ENCODE peak calls at places on chromosomes 2 and 18, in four cellular contexts. R is brain microvascular endothelial cell, V is substantia nigra, D is Karpas-422. Y is an unnamed sample.

GRCh38 chr2:151543898-151544297 is 134.2 kb downstream of the RIF1 start:
- DNase-seq in R (no peak), V (no peak), D (no peak), Y (no peak)

GRCh38 chr2:49490710-49491109 is 336.4 kb upstream of the FSHR start:
- DNase-seq in R (no peak), V (no peak), D (peak; percentile 77), Y (no peak)

GRCh38 chr2:172430671-172431070 is 3.3 kb downstream of the ITGA6 start:
- DNase-seq in R (no peak), V (no peak), D (no peak), Y (no peak)

GRCh38 chr2:23478087-23478932 is 93.3 kb downstream of the KLHL29 start:
- DNase-seq in R (no peak), V (no peak), D (no peak), Y (no peak)

GRCh38 chr2:939936-940620 is 10.6 kb upstream of the SNTG2 start:
- DNase-seq in R (peak; percentile 84), V (no peak), D (no peak), Y (no peak)

GRCh38 chr18:36298113-36298701 is 694 bp downstream of the FHOD3 start:
- DNase-seq in R (no peak), V (no peak), D (no peak), Y (no peak)

GRCh38 chr2:62991605-62992004 is 59.0 kb upstream of the OTX1 start:
- DNase-seq in R (no peak), V (no peak), D (no peak), Y (no peak)

GRCh38 chr2:230748087-230748486 is 35.4 kb downstream of the CAB39 start:
- DNase-seq in R (no peak), V (no peak), D (no peak), Y (no peak)

GRCh38 chr18:7317804-7318231 is 86.9 kb downstream of the LRRC30 start:
- DNase-seq in R (no peak), V (no peak), D (no peak), Y (no peak)

GRCh38 chr2:224892574-224893204 is 149.6 kb downstream of the DOCK10 start:
- DNase-seq in R (no peak), V (no peak), D (peak; percentile 25), Y (no peak)

GRCh38 chr2:19114754-19115231 is 243.6 kb downstream of the OSR1 start:
- DNase-seq in R (peak; percentile 60), V (peak; percentile 2), D (no peak), Y (no peak)

GRCh38 chr2:148096012-148096411 is 75.1 kb downstream of the MBD5 start:
- DNase-seq in R (no peak), V (no peak), D (no peak), Y (no peak)

GRCh38 chr2:23380562-23381065 is 4.4 kb upstream of the KLHL29 start:
- DNase-seq in R (no peak), V (no peak), D (no peak), Y (no peak)

GRCh38 chr2:70371753-70372152 is 69.9 kb upstream of the FAM136A start:
- DNase-seq in R (peak; percentile 34), V (no peak), D (no peak), Y (no peak)

GRCh38 chr2:180675170-180675569 is 305.2 kb upstream of the UBE2E3 start:
- DNase-seq in R (no peak), V (no peak), D (no peak), Y (no peak)

GRCh38 chr18:34773961-34774754 is 64.1 kb downstream of the DTNA start:
- DNase-seq in R (peak; percentile 29), V (peak; percentile 66), D (no peak), Y (no peak)

GRCh38 chr2:136118819-136119716 is 1.1 kb upstream of the CXCR4 start:
- DNase-seq in R (no peak), V (peak; percentile 36), D (no peak), Y (peak; percentile 57)

GRCh38 chr2:138277062-138277461 is 224.5 kb upstream of the SPOPL start:
- DNase-seq in R (no peak), V (no peak), D (no peak), Y (no peak)

GRCh38 chr18:22168360-22168921 is 948 bp upstream of the GATA6 start:
- DNase-seq in R (no peak), V (no peak), D (no peak), Y (no peak)

GRCh38 chr2:134771313-134771801 is 52.6 kb upstream of the TMEM163 start:
- DNase-seq in R (no peak), V (no peak), D (no peak), Y (no peak)

GRCh38 chr2:159904565-159905281 is 106.7 kb upstream of the CD302 start:
- DNase-seq in R (no peak), V (peak; percentile 66), D (no peak), Y (peak; percentile 32)

GRCh38 chr2:180033993-180034894 is 27.1 kb upstream of the CWC22 start:
- DNase-seq in R (peak; percentile 74), V (no peak), D (no peak), Y (no peak)

GRCh38 chr2:206275274-206276160 is 1.1 kb downstream of the ZDBF2 start:
- DNase-seq in R (peak; percentile 43), V (no peak), D (no peak), Y (no peak)

GRCh38 chr2:135662088-135662487 is 79.6 kb upstream of the UBXN4 start:
- DNase-seq in R (peak; percentile 79), V (no peak), D (no peak), Y (no peak)

DNA sequence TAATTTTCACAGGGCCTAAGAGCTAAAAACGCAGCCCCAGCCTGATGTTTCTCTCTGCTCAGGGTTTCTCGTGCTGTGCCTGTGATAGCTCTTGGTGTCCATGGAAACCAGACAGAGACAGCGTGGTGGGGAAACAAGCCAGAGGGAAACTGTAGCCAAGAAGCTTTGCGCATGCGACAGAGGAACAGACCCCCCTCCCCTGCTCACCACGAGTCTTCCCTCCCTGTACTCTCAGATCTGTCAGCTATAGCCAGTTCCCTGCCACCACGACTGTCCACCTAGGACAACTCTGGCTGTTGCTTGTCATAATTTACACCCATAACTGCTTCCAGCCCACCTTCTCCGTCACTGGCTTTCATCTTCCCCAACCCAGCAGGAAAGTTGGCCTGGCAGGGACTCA is 13.2 kb upstream of the DNAJC27 start:
- DNase-seq in R (peak; percentile 15), V (peak; percentile 77), D (no peak), Y (no peak)
- H3K27ac ChIP-seq in R (no peak overlapping the region), V (peak overlapping the region; percentile 54), D (no peak overlapping the region), Y (peak overlapping the region; percentile 7)

GRCh38 chr2:227153307-227153706 is 10.7 kb downstream of the COL4A4 start:
- DNase-seq in R (no peak), V (no peak), D (no peak), Y (no peak)

GRCh38 chr2:227147023-227147422 is 17.0 kb downstream of the COL4A4 start:
- DNase-seq in R (peak; percentile 39), V (no peak), D (no peak), Y (no peak)

GRCh38 chr2:227148106-227148505 is 15.9 kb downstream of the COL4A4 start:
- DNase-seq in R (no peak), V (no peak), D (no peak), Y (no peak)

GRCh38 chr2:227152093-227152766 is 11.8 kb downstream of the COL4A4 start:
- DNase-seq in R (no peak), V (no peak), D (no peak), Y (no peak)

DNA sequence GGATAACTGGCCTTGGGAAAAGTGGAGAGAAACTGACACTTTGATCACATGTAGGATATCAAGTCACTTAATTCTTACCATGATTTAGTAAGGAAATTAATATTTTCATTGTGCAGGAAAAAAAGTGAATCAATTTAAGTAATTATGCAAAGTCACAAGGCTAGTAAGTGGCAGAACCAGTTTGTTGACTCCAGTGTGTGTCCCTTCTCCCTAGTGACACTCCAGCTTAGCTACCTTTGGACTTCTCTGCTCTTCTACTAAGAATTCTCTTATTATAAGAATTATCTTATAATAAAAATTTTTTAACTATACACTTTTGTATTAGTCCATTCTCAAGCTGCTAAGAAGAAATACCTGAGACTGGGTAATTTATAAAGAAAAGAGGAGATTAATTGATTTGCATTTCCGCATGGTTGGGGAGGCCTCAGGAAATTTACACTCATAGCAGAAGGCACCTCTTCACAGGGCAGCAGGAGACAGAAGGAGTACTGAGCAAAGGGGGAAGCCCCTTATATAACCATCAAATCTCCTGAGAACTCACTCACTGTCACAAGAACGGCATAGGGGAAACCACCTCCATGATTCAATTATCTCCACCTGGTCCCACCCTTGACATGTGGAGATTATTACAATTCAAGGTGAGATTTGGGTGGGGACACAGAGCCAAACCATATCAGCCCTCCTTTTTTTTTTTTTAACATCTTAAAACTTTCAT is 13.6 kb downstream of the COL4A4 start:
- DNase-seq in R (no peak), V (no peak), D (no peak), Y (no peak)
- H3K27ac ChIP-seq in R (no peak overlapping the region), V (no peak overlapping the region), D (no peak overlapping the region), Y (no peak overlapping the region)

GRCh38 chr2:65070172-65070830 is 14.1 kb downstream of the CEP68 start:
- DNase-seq in R (no peak), V (no peak), D (no peak), Y (no peak)
- H3K27ac ChIP-seq in R (no peak overlapping the region), V (peak overlapping the region; percentile 60), D (peak overlapping the region; percentile 3), Y (peak overlapping the region; percentile 49)

DNA sequence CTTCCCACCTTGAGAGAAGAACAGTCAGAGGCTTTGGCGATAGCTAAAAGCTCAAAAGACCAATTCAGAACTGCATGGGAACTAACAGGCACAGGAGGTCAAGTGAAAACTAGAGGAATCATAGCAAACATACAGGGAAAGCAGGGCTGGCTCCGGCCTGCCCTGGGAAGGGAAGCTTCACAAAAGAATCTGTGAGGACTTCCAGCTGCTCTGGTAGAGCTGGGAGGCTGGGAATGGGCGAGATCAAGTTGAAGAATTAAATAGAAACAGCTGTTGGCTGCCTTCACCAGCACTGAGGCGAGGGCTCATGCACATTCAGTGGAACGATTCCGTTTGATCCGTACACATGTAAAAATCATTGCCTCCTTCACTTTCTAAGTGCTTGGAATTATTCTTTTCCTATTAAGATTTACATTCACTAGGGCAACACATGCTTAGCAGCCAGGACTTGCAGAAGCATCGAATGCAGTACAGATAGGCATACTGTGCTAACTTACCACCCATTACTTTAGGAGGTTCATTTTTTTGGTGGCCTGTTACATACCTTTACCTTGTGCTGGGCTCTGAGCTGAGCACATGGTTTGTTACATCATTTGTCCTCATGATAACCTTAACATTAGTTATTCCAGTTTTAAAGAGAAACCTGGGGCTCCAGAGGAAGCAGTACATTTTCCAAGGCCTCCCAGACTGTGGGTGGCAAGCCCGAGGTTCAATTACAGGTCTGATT is 125.4 kb upstream of the RNF152 start:
- DNase-seq in R (no peak), V (no peak), D (no peak), Y (no peak)
- H3K27ac ChIP-seq in R (no peak overlapping the region), V (no peak overlapping the region), D (no peak overlapping the region), Y (no peak overlapping the region)

DNA sequence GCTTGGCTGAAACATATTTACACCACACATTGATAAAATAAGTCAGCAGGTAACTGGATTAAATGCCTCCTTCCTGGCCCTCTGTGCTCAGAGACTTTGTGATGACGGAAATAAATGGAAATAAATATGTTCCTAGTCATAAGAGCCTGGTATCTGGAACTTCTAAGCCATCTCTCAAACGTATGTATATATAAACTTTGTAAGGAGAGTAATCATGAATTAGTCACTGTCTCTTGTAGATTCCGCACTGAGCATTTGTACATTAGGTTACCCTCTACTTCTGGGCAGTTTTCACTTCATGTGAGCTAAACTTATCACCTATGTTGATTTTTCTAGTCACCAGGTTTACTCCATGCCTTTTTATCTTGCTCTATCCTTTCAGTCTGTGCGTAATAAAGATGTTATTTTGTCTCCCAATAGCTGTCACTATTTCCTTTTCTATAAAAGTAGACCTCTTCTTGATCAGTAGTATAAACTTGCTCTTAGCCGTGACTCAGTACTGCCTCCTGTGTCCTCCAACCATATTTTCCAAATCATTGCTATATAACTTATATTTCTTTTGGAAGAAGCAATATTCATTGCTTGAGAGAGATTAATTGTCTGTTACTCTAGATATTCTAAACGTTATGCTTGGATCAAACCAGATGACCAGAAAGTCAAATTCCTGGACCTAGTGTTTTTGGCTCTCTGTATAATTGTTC is 53.2 kb downstream of the FEZ2 start:
- DNase-seq in R (no peak), V (no peak), D (no peak), Y (no peak)
- H3K27ac ChIP-seq in R (peak overlapping the region; percentile 11), V (no peak overlapping the region), D (no peak overlapping the region), Y (no peak overlapping the region)